ENCODE peak calls at places on chromosomes 11 and 22, in nine cellular contexts. M, V, X, L, C, W, S, R and H are unnamed samples.

GRCh38 chr11:130131957-130132850 is 27.4 kb upstream of the ST14 start:
- DNase-seq in M (no peak), V (peak), X (peak), L (no peak), C (no peak), W (peak), S (peak), R (no peak), H (no peak)

GRCh38 chr11:75743711-75744563 is 24.6 kb upstream of the DGAT2 start:
- DNase-seq in M (no peak), V (no peak), X (no peak), L (no peak), C (peak), W (no peak), S (no peak), R (no peak), H (no peak)

GRCh38 chr11:130675456-130675855 is 227.0 kb downstream of the ADAMTS15 start:
- DNase-seq in M (peak), V (peak), X (no peak), L (peak), C (peak), W (no peak), S (no peak), R (no peak), H (peak)

GRCh38 chr11:14179126-14179820 is 179.7 kb downstream of the RRAS2 start:
- DNase-seq in M (no peak), V (peak), X (no peak), L (no peak), C (no peak), W (peak), S (no peak), R (no peak), H (no peak)

GRCh38 chr11:12094872-12095800 is 15.3 kb upstream of the MICAL2 start:
- DNase-seq in M (no peak), V (no peak), X (no peak), L (no peak), C (no peak), W (no peak), S (peak), R (no peak), H (no peak)

GRCh38 chr11:132111781-132112380 is 741.5 kb downstream of the NTM start:
- DNase-seq in M (no peak), V (peak), X (no peak), L (no peak), C (no peak), W (peak), S (no peak), R (no peak), H (no peak)

GRCh38 chr11:130611791-130612251 is 163.4 kb downstream of the ADAMTS15 start:
- DNase-seq in M (no peak), V (peak), X (no peak), L (no peak), C (no peak), W (no peak), S (no peak), R (no peak), H (no peak)

GRCh38 chr11:109972181-109972715 is 120.9 kb upstream of the ZC3H12C start:
- DNase-seq in M (no peak), V (peak), X (no peak), L (no peak), C (no peak), W (no peak), S (no peak), R (no peak), H (no peak)

GRCh38 chr11:64343740-64344133 is 3.7 kb downstream of the CCDC88B start:
- DNase-seq in M (no peak), V (no peak), X (peak), L (no peak), C (no peak), W (no peak), S (peak), R (peak), H (peak)

GRCh38 chr11:107695446-107695845 is 16.4 kb downstream of the SLN start:
- DNase-seq in M (no peak), V (peak), X (no peak), L (no peak), C (no peak), W (no peak), S (no peak), R (no peak), H (no peak)

GRCh38 chr11:70252844-70253243 is 17.6 kb upstream of the PPFIA1 start:
- DNase-seq in M (no peak), V (no peak), X (no peak), L (no peak), C (no peak), W (no peak), S (no peak), R (no peak), H (no peak)

GRCh38 chr11:12109591-12110196 is 696 bp upstream of the MICAL2 start:
- DNase-seq in M (no peak), V (no peak), X (no peak), L (no peak), C (no peak), W (no peak), S (no peak), R (no peak), H (no peak)

GRCh38 chr11:114399903-114400221 is 449 bp downstream of the C11orf71 start:
- DNase-seq in M (peak), V (no peak), X (peak), L (peak), C (no peak), W (no peak), S (peak), R (peak), H (peak)

GRCh38 chr11:116229581-116229980 is 543.2 kb downstream of the BUD13 start:
- DNase-seq in M (no peak), V (no peak), X (no peak), L (no peak), C (no peak), W (no peak), S (no peak), R (no peak), H (no peak)

GRCh38 chr11:31236052-31236652 is 133.4 kb downstream of the DCDC1 start:
- DNase-seq in M (no peak), V (no peak), X (no peak), L (no peak), C (no peak), W (no peak), S (no peak), R (no peak), H (no peak)
- TF ChIP-seq CTCF in M (no peak), V (peak), X (no peak), L (peak), C (peak), W (peak), S (no peak), R (no peak), H (no peak)

GRCh38 chr22:31199187-31199586 is 12.9 kb upstream of the LIMK2 start:
- DNase-seq in M (no peak), V (no peak), X (no peak), L (no peak), C (no peak), W (no peak), S (no peak), R (no peak), H (no peak)
- TF ChIP-seq CTCF in M (no peak), V (no peak), X (no peak), L (no peak), C (peak), W (no peak), S (no peak), R (no peak), H (no peak)

DNA sequence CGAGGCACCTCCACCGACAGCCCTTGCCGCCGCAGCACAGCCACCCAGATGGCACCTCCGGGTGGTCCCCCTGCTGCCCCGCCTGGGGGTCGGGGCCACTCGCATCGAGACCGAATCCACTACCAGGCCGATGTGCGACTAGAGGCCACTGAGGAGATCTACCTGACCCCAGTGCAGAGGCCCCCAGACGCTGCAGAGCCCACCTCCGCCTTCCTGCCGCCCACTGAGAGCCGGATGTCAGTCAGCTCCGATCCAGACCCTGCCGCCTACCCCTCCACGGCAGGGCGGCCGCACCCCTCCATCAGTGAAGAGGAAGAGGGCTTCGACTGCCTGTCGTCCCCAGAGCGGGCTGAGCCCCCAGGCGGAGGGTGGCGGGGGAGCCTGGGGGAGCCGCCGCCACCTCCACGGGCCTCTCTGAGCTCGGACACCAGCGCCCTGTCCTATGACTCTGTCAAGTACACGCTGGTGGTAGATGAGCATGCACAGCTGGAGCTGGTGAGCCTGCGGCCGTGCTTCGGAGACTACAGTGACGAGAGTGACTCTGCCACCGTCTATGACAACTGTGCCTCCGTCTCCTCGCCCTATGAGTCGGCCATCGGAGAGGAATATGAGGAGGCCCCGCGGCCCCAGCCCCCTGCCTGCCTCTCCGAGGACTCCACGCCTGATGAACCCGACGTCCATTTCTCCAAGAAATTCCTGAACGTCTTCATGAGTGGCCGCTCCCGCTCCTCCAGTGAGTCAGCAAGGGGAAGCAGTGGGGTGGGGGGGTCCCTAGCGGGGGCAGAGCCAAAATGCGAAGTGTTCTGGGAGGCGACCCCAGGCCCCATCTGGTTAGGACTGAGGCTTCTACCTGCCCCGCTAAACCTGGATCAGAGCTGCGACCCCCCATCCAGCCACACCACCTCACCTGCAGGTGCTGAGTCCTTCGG is 4.4 kb downstream of the FREY1 start:
- DNase-seq in M (no peak), V (no peak), X (no peak), L (no peak), C (no peak), W (no peak), S (no peak), R (peak), H (no peak)
- TF ChIP-seq CTCF in M (no peak), V (no peak), X (no peak), L (no peak), C (no peak), W (no peak), S (no peak), R (no peak), H (no peak)

DNA sequence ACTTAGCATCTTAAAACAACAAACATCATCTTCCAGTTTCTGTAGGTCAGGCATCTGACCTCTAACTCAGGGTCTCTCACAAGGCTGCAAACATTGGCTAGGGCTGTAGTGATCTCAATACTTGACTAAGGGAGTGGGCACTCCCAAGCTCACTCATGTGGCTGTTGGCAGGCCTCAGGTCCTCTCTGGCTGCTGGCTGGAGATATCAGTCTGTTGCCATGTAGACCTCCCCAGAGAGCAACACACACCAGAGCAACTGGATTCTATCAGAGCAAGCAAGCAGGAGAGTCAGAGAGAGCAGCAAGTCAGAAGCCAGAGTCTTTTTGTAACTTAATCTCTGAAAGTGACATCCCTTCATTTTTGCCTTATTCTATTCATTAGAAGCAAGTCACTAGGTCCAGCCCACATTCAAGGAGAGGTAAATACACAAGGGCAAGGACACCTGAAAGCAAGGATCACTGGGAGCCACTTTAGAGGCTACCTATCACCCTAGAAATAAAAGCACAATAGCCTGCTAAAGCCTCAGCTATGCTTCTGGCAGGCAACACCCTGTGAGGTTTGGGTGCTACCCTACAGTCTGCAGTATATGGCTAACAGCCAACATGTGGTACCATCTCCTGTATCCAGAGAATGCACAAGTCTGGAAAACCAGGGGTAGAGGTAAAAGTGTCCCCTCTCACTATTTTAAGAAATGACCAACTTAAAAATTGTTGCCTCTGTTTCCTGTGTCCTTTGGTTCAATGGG is 33.5 kb upstream of the CD44 start:
- DNase-seq in M (peak), V (no peak), X (no peak), L (no peak), C (peak), W (no peak), S (no peak), R (no peak), H (no peak)
- TF ChIP-seq CTCF in M (no peak), V (no peak), X (no peak), L (no peak), C (no peak), W (no peak), S (no peak), R (no peak), H (no peak)

DNA sequence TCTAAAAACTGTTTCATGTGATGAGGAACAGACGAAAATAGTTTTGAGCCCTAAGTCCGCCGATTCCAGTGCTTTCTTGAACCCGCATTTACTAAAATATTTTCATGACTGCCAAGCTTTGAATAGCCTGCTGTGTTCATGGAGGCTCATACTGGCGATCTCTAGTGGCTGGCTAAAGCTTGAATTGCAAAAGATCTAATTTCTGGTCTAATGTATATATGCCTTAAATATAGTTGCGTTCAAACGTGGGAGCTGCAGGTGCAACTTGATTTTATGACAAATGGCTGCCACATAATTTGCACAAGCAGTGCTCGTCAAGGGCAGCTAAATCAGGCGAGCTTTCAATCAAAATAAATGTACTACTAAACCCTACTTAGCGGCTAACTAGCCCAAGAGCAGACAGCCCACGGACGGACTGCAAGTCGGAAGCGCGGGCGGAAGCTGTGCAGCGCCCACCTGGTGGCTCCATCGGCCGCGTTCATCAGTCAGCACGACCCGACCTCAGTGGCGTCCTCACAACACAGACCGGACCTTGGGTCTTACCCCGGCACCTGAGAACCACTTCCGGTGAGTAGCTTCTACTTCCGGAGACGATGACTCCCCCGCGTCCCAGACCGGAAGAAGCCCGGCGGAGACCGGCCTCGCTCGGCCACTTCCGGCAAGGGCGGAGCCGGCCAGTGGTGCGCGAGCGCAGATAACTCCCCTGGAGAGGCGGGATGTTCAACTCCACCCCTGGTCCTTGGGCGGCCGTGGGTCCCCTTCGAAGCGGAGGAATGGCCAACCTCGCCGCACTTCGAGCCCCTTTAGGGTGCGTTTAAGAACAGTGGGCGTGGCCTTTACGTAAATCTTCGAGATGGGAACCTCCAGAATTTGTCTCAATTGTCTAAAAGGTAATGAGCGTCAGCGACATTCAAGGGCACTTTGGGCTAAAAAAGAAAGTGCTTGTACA is 6.1 kb downstream of the RPL27A start:
- DNase-seq in M (peak), V (peak), X (peak), L (peak), C (peak), W (peak), S (peak), R (peak), H (peak)
- TF ChIP-seq CTCF in M (no peak), V (peak), X (no peak), L (peak), C (peak), W (peak), S (no peak), R (no peak), H (no peak)

GRCh38 chr11:119381186-119381988 is at the start of gene USP2:
- DNase-seq in M (peak), V (peak), X (peak), L (peak), C (peak), W (peak), S (peak), R (peak), H (peak)
- TF ChIP-seq CTCF in M (peak), V (peak), X (peak), L (peak), C (peak), W (peak), S (no peak), R (peak), H (peak)

DNA sequence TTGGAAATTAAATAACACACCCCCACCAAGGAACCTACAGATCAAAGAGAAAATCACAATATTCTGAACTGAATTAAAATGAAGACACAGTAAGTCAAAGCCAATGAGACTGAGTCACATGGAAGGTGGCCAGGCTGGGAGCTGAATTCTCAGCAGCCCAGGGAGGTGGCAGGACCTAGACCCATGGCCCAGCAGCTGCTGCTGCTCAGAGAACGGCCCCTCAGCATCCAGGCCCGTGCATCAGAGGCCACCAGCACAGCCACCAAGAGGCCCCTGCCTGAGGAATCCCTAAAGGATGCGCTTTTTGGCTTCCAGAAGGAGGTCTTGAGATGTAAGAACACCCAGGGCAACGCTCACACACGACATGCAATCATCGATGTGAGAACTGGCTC is 35.0 kb downstream of the TBX1 start:
- DNase-seq in M (no peak), V (peak), X (no peak), L (peak), C (no peak), W (no peak), S (no peak), R (no peak), H (no peak)
- TF ChIP-seq CTCF in M (no peak), V (no peak), X (no peak), L (no peak), C (no peak), W (no peak), S (no peak), R (no peak), H (no peak)

GRCh38 chr22:49213731-49214352 is 613.8 kb downstream of the BRD1 start:
- DNase-seq in M (no peak), V (no peak), X (peak), L (no peak), C (peak), W (no peak), S (peak), R (no peak), H (no peak)
- TF ChIP-seq CTCF in M (no peak), V (no peak), X (no peak), L (no peak), C (no peak), W (no peak), S (no peak), R (no peak), H (no peak)